ENCODE peak calls at places on chromosomes 5 and 9, in four cellular contexts. M, X, B and I are unnamed samples.
A peak's percentile ranks its signal among the peaks of the same experiment; 100 is the strongest.

GRCh38 chr9:130426883-130427282 is 17.9 kb upstream of the ASS1 start:
- DNase-seq in M (no peak), X (peak; percentile 81), B (no peak), I (no peak)

GRCh38 chr5:80481019-80481893 is 6.6 kb upstream of the FAM151B start:
- DNase-seq in M (peak; percentile 47), X (peak; percentile 60), B (no peak), I (no peak)

GRCh38 chr5:107104774-107105050 is 566.0 kb downstream of the EFNA5 start:
- DNase-seq in M (peak; percentile 44), X (no peak), B (no peak), I (no peak)

GRCh38 chr5:100446879-100447278 is 88.3 kb upstream of the FAM174A start:
- DNase-seq in M (no peak), X (no peak), B (no peak), I (no peak)

GRCh38 chr5:141427783-141428426 is 2.4 kb upstream of the PCDHGA12 start:
- DNase-seq in M (no peak), X (no peak), B (no peak), I (no peak)

GRCh38 chr5:11903614-11904269 is 504 bp downstream of the CTNND2 start:
- DNase-seq in M (peak; percentile 64), X (no peak), B (peak; percentile 23), I (no peak)

GRCh38 chr9:127390563-127390962 is 6.4 kb upstream of the SLC2A8 start:
- DNase-seq in M (no peak), X (no peak), B (no peak), I (no peak)

GRCh38 chr9:123348317-123348992 is 7.5 kb upstream of the CRB2 start:
- DNase-seq in M (no peak), X (no peak), B (no peak), I (no peak)

GRCh38 chr5:62017092-62017491 is 288.9 kb upstream of the KIF2A start:
- DNase-seq in M (no peak), X (no peak), B (no peak), I (no peak)

GRCh38 chr9:91001146-91001611 is 199.6 kb downstream of the SYK start:
- DNase-seq in M (peak; percentile 14), X (no peak), B (no peak), I (no peak)

GRCh38 chr5:112419050-112419595 is at the start of gene EPB41L4A:
- DNase-seq in M (peak; percentile 15), X (peak; percentile 45), B (peak; percentile 10), I (peak; percentile 20)

GRCh38 chr5:396715-397032 is 46.3 kb upstream of the EXOC3 start:
- DNase-seq in M (no peak), X (no peak), B (no peak), I (no peak)

GRCh38 chr9:13330396-13331004 is 51.0 kb upstream of the MPDZ start:
- DNase-seq in M (peak; percentile 13), X (no peak), B (no peak), I (no peak)

GRCh38 chr9:16637938-16638337 is 232.5 kb downstream of the BNC2 start:
- DNase-seq in M (no peak), X (no peak), B (no peak), I (no peak)

GRCh38 chr5:14946813-14947640 is 75.4 kb upstream of the ANKH start:
- DNase-seq in M (peak; percentile 14), X (peak; percentile 55), B (no peak), I (no peak)

GRCh38 chr5:181218795-181219124 is 4.3 kb upstream of the TRIM41 start:
- DNase-seq in M (no peak), X (no peak), B (no peak), I (no peak)

GRCh38 chr9:129384887-129385614 is 207.0 kb upstream of the IER5L start:
- DNase-seq in M (no peak), X (no peak), B (no peak), I (no peak)

GRCh38 chr9:113626735-113627495 is 163.4 kb downstream of the RGS3 start:
- DNase-seq in M (no peak), X (no peak), B (no peak), I (no peak)

GRCh38 chr9:109600142-109600541 is 102.0 kb upstream of the PTPN3 start:
- DNase-seq in M (no peak), X (no peak), B (no peak), I (no peak)

GRCh38 chr5:180439911-180440769 is 54.0 kb upstream of the CNOT6 start:
- DNase-seq in M (no peak), X (no peak), B (no peak), I (no peak)

GRCh38 chr9:121954477-121955175 is 138.5 kb downstream of the TTLL11 start:
- DNase-seq in M (no peak), X (no peak), B (no peak), I (no peak)

GRCh38 chr9:135226369-135227050 is 139.0 kb downstream of the OLFM1 start:
- DNase-seq in M (peak; percentile 8), X (no peak), B (no peak), I (no peak)

GRCh38 chr5:91219803-91220371 is 163.2 kb downstream of the ARRDC3 start:
- DNase-seq in M (no peak), X (no peak), B (no peak), I (no peak)
- TF ChIP-seq CTCF in M (no peak), X (no peak), B (peak; percentile 58), I (peak; percentile 21)

GRCh38 chr5:132489871-132490483 is 596 bp downstream of the IRF1 start:
- DNase-seq in M (peak; percentile 63), X (peak; percentile 60), B (no peak), I (peak; percentile 60)
- TF ChIP-seq CTCF in M (peak; percentile 45), X (no peak), B (peak; percentile 18), I (no peak)

DNA sequence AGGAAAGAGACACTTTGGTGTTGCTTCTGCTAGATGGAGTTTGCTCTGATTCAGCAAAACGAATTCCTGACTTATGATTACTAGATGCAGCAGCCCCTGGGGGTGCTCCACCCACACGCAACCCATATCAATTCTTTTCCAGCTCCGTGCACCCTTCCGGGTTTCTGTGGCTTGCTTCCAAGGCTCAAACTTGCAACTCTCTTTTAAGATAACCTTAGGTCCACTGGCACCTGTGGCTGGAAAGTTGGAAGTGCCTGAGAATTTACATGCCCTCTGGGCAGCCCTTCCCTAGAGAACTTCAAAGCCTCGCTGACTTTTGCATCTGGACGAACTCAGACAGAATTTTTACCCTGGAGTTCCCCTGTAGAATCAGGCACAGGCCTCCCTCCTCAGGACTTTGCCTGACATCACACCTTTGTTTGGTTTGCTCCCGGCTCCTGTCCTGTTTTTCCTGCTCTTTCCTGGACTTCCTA is 224.9 kb downstream of the SNX18 start:
- DNase-seq in M (peak; percentile 21), X (peak; percentile 44), B (no peak), I (no peak)
- TF ChIP-seq CTCF in M (no peak), X (no peak), B (no peak), I (no peak)

GRCh38 chr9:78565481-78565880 is 268.6 kb downstream of the PSAT1 start:
- DNase-seq in M (no peak), X (no peak), B (no peak), I (no peak)

GRCh38 chr9:78559449-78559885 is 262.5 kb downstream of the PSAT1 start:
- DNase-seq in M (no peak), X (no peak), B (no peak), I (no peak)

GRCh38 chr9:78566521-78566920 is 269.6 kb downstream of the PSAT1 start:
- DNase-seq in M (no peak), X (no peak), B (no peak), I (no peak)

GRCh38 chr9:78562021-78562420 is 265.1 kb downstream of the PSAT1 start:
- DNase-seq in M (no peak), X (no peak), B (no peak), I (no peak)

DNA sequence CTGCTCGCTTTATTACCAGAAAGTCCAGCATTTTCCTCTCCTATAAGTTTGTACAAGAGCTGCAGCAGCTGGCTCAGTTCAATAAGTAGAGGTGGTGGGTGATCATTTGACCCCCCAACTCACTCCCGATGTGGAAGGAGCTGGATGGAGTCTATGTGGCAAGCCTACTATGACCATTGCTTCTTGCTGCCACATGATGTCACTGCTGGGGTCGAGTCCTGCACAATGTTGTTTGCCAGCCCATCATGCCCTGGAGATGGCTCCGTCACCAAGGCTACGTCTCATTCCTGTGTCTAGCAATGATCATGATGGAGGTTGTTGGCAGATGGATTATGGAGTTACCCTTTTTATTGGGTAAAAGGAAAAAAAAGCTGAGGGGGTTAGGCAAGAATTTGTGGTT is 266.3 kb downstream of the PSAT1 start:
- DNase-seq in M (no peak), X (no peak), B (no peak), I (no peak)
- TF ChIP-seq CTCF in M (no peak), X (no peak), B (no peak), I (no peak)

GRCh38 chr9:35048521-35048920 is 23.9 kb downstream of the VCP start:
- DNase-seq in M (no peak), X (no peak), B (no peak), I (no peak)

GRCh38 chr9:35054185-35054835 is 18.1 kb downstream of the VCP start:
- DNase-seq in M (no peak), X (no peak), B (no peak), I (no peak)

GRCh38 chr9:35054871-35055644 is 17.4 kb downstream of the VCP start:
- DNase-seq in M (no peak), X (no peak), B (no peak), I (no peak)

GRCh38 chr9:35056571-35057270 is 15.7 kb downstream of the VCP start:
- DNase-seq in M (no peak), X (no peak), B (no peak), I (no peak)

GRCh38 chr9:35051069-35051967 is 21.1 kb downstream of the VCP start:
- DNase-seq in M (peak; percentile 62), X (peak; percentile 31), B (no peak), I (no peak)
- TF ChIP-seq CTCF in M (peak; percentile 59), X (peak; percentile 43), B (peak; percentile 67), I (peak; percentile 69)

GRCh38 chr5:87845734-87846133 is 422.9 kb downstream of the TMEM161B start:
- DNase-seq in M (no peak), X (no peak), B (no peak), I (no peak)

GRCh38 chr5:87844866-87845265 is 423.8 kb downstream of the TMEM161B start:
- DNase-seq in M (no peak), X (no peak), B (no peak), I (no peak)

DNA sequence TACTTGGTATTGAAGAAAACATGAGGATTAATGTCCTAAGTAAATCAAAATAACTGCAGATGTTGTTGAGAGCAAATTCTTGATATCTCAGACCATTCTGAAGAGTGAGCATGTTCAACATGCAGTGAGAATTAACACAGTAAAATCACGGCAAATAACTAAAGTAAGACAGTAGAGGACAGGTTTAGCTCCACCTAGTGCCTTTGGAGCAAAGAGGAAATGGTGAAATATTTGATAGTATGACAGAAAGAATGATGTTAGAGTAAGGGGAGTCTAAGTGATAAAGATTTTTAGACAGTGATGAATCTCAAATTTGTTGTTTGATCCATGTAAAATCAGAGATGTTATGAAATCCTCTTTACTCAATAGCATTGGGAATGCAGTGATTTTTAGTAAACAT is 424.2 kb downstream of the TMEM161B start:
- DNase-seq in M (no peak), X (no peak), B (no peak), I (no peak)
- TF ChIP-seq CTCF in M (no peak), X (no peak), B (peak; percentile 3), I (no peak)

GRCh38 chr5:66302344-66302743 is 158.2 kb downstream of the SREK1 start:
- DNase-seq in M (no peak), X (no peak), B (no peak), I (no peak)

GRCh38 chr5:66307647-66308257 is 163.7 kb downstream of the SREK1 start:
- DNase-seq in M (no peak), X (no peak), B (no peak), I (no peak)

GRCh38 chr5:66306844-66307315 is 162.8 kb downstream of the SREK1 start:
- DNase-seq in M (no peak), X (no peak), B (no peak), I (no peak)

GRCh38 chr5:66306105-66306843 is 162.2 kb downstream of the SREK1 start:
- DNase-seq in M (peak; percentile 52), X (peak; percentile 45), B (no peak), I (no peak)
- TF ChIP-seq CTCF in M (peak; percentile 84), X (peak; percentile 65), B (peak; percentile 88), I (peak; percentile 38)